ENCODE peak calls at places on chromosomes 11 and 22, in seven cellular contexts. M is NCI-H1105, O is fibroblast of pulmonary artery, R is RWPE1, F is HuH-7, G is thoracic aorta, B is T-helper 2 cell. T is an unnamed sample.

GRCh38 chr22:47570851-47571250 is 808.4 kb downstream of the TBC1D22A start:
- DNase-seq in M (no peak), G (no peak), O (no peak), R (no peak), B (no peak), F (no peak), T (no peak)

GRCh38 chr11:110962907-110963306 is 250.7 kb upstream of the ARHGAP20 start:
- DNase-seq in B (no peak), O (no peak), R (no peak), M (no peak), F (no peak), G (no peak), T (no peak)

GRCh38 chr11:58575377-58576020 is at the start of gene LPXN:
- DNase-seq in B (no peak), G (no peak), M (no peak), O (peak), R (no peak), F (no peak), T (no peak)

GRCh38 chr11:63884191-63884590 is 32.8 kb downstream of the RCOR2 start:
- DNase-seq in G (no peak), F (no peak), O (no peak), R (no peak), B (no peak), M (no peak), T (no peak)

GRCh38 chr22:40281717-40282116 is 64.6 kb upstream of the ADSL start:
- DNase-seq in M (peak), O (no peak), R (peak), B (no peak), F (no peak), G (no peak), T (no peak)

GRCh38 chr11:102831128-102831708 is 12.2 kb downstream of the MMP3 start:
- DNase-seq in R (no peak), B (no peak), O (peak), F (peak), M (no peak), G (no peak), T (no peak)

GRCh38 chr11:45995342-45995734 is 72.9 kb downstream of the LARGE2 start:
- DNase-seq in M (no peak), F (no peak), G (no peak), R (no peak), B (no peak), O (no peak), T (no peak)

GRCh38 chr22:38953577-38954413 is 3.6 kb upstream of the APOBEC3A start:
- DNase-seq in R (peak), G (no peak), B (no peak), M (no peak), O (no peak), F (no peak), T (no peak)

GRCh38 chr11:118749429-118749828 is 41.5 kb downstream of the DDX6 start:
- DNase-seq in R (no peak), F (no peak), G (no peak), B (no peak), O (no peak), M (no peak), T (no peak)

GRCh38 chr11:32013603-32014002 is 77.3 kb upstream of the RCN1 start:
- DNase-seq in G (no peak), O (no peak), B (no peak), R (no peak), M (no peak), F (no peak), T (no peak)

T was measured in Caki2.